ENCODE peak calls at places on chromosomes 5 and 9, in four cellular contexts. V is AG10803, J is type B pancreatic cell, Y is fibroblast of pulmonary artery. T is an unnamed sample.
A peak's percentile ranks its signal among the peaks of the same experiment; 100 is the strongest.

GRCh38 chr9:115202960-115203751 is 85.2 kb upstream of the TNC start:
- DNase-seq in V (peak; percentile 98), J (no peak), Y (peak; percentile 31), T (no peak)

GRCh38 chr9:136793063-136793946 is 2.2 kb downstream of the TMEM141 start:
- DNase-seq in V (no peak), J (no peak), Y (no peak), T (no peak)

GRCh38 chr5:1272201-1272600 is 22.7 kb downstream of the TERT start:
- DNase-seq in V (no peak), J (no peak), Y (no peak), T (no peak)

GRCh38 chr9:119501374-119501773 is 132.1 kb upstream of the BRINP1 start:
- DNase-seq in V (no peak), J (no peak), Y (no peak), T (no peak)

GRCh38 chr9:79693750-79694149 is 122.0 kb downstream of the TLE4 start:
- DNase-seq in V (no peak), J (no peak), Y (no peak), T (no peak)

GRCh38 chr5:122183098-122183794 is 53.9 kb downstream of the ZNF474 start:
- DNase-seq in V (peak; percentile 87), J (no peak), Y (peak; percentile 85), T (no peak)

GRCh38 chr5:171790408-171790807 is 4.8 kb downstream of the SMIM23 start:
- DNase-seq in V (no peak), J (no peak), Y (no peak), T (no peak)

GRCh38 chr9:106588601-106589000 is 274.4 kb upstream of the ZNF462 start:
- DNase-seq in V (peak; percentile 32), J (no peak), Y (peak; percentile 4), T (no peak)

GRCh38 chr5:127040779-127041520 is 10.6 kb upstream of the MARCHF3 start:
- DNase-seq in V (no peak), J (no peak), Y (peak; percentile 59), T (no peak)

GRCh38 chr9:130893250-130894101 is 3.1 kb downstream of the QRFP start:
- DNase-seq in V (no peak), J (no peak), Y (no peak), T (no peak)

GRCh38 chr5:25995209-25995608 is 1043.2 kb downstream of the CDH9 start:
- DNase-seq in V (no peak), J (no peak), Y (no peak), T (no peak)

GRCh38 chr9:27125030-27125429 is 16.0 kb downstream of the TEK start:
- DNase-seq in V (peak; percentile 95), J (no peak), Y (peak; percentile 99), T (no peak)

GRCh38 chr9:27379311-27380236 is 82.6 kb upstream of the EQTN start:
- DNase-seq in V (no peak), J (no peak), Y (no peak), T (no peak)

GRCh38 chr5:52077941-52078825 is 694.9 kb downstream of the ISL1 start:
- DNase-seq in V (no peak), J (no peak), Y (no peak), T (no peak)

GRCh38 chr5:157747173-157747758 is 3.8 kb downstream of the LSM11 start:
- DNase-seq in V (no peak), J (no peak), Y (no peak), T (no peak)

GRCh38 chr9:131289301-131290038 is at the start of gene PLPP7:
- DNase-seq in V (peak; percentile 79), J (no peak), Y (peak; percentile 56), T (no peak)

DNA sequence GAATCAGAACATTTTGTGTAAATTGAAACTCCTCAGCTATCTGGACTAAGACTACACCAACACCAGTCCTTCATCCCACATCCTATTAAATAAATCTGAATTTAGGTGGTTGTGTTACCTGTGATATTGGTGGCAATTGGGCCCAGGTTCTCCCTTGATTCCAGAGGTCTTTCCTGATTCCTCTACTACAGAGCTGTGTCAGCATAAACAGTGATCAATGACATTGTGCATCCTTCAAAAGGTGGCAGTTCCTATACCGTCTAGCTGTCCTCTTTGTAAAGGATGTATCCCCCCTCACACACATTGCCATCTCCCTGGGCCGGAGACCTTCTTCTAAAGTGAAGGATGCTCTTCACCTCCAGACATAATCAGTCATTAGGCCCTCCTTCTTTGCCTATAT is 239.2 kb downstream of the FAM114A2 start:
- DNase-seq in V (no peak), J (no peak), Y (no peak), T (no peak)
- TF ChIP-seq CTCF in V (no peak), J (no peak), Y (no peak), T (no peak)

GRCh38 chr5:135883441-135883840 is 12.2 kb downstream of the IL9 start:
- DNase-seq in V (no peak), J (no peak), Y (no peak), T (no peak)
- TF ChIP-seq CTCF in V (peak; percentile 21), J (no peak), Y (peak; percentile 11), T (no peak)

DNA sequence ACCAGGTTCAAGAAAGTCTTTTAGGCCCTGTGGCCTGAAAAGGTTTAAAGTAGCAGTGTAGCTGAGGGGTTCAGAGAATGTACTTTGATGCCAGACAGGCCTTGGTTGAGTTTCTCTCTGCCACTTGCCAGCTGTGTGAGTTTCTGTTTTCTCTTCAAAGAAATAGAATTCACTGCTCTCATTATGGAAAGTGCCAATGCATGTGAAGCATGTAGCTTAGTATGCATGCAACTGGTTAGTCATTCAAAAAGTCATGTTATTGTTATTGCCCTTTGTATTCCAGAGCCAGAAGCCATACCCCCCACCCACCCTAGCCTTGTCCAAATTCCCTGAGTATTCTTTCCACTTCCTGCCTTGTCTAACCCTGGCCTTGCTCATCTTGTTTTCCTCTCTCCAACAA is 101.7 kb downstream of the ADRB2 start:
- DNase-seq in V (peak; percentile 49), J (no peak), Y (peak; percentile 22), T (no peak)
- TF ChIP-seq CTCF in V (no peak), J (no peak), Y (no peak), T (no peak)

GRCh38 chr9:105413486-105414068 is 34.3 kb upstream of the FSD1L start:
- DNase-seq in V (peak; percentile 54), J (no peak), Y (peak; percentile 52), T (no peak)
- TF ChIP-seq CTCF in V (peak; percentile 63), J (peak; percentile 65), Y (peak; percentile 52), T (peak; percentile 51)

T was measured in osteocyte.